ENCODE peak calls at places on chromosomes 6 and 20, in five cellular contexts. One of them, this sample, is unnamed.

GRCh38 chr20:46520540-46520939 is 7.2 kb upstream of the ZNF334 start:
- DNase-seq in NCI-H1092 treated with DMSO at 0.1 percent for 48 hours: no peak
- DNase-seq in amygdala: no peak
- DNase-seq in dorsolateral prefrontal cortex: no peak
- DNase-seq in GM04504: no peak
- DNase-seq in this sample: no peak

GRCh38 chr6:134416501-134417154 is 98.7 kb upstream of the SGK1 start:
- DNase-seq in dorsolateral prefrontal cortex: no peak
- DNase-seq in GM04504: peak; percentile 69
- DNase-seq in NCI-H1092 treated with DMSO at 0.1 percent for 48 hours: no peak
- DNase-seq in amygdala: no peak
- DNase-seq in this sample: no peak

GRCh38 chr6:135270676-135271536 is 89.8 kb downstream of the MYB start:
- DNase-seq in amygdala: no peak
- DNase-seq in NCI-H1092 treated with DMSO at 0.1 percent for 48 hours: peak; percentile 15
- DNase-seq in dorsolateral prefrontal cortex: no peak
- DNase-seq in GM04504: no peak
- DNase-seq in this sample: no peak

GRCh38 chr6:109891924-109892323 is 86.2 kb upstream of the GPR6 start:
- DNase-seq in GM04504: no peak
- DNase-seq in dorsolateral prefrontal cortex: no peak
- DNase-seq in NCI-H1092 treated with DMSO at 0.1 percent for 48 hours: no peak
- DNase-seq in amygdala: no peak
- DNase-seq in this sample: no peak

GRCh38 chr6:71533939-71534379 is 245.3 kb downstream of the OGFRL1 start:
- DNase-seq in GM04504: no peak
- DNase-seq in NCI-H1092 treated with DMSO at 0.1 percent for 48 hours: no peak
- DNase-seq in amygdala: no peak
- DNase-seq in dorsolateral prefrontal cortex: no peak
- DNase-seq in this sample: no peak

GRCh38 chr20:46099491-46100287 is 9.9 kb upstream of the NCOA5 start:
- DNase-seq in amygdala: no peak
- DNase-seq in dorsolateral prefrontal cortex: no peak
- DNase-seq in GM04504: no peak
- DNase-seq in NCI-H1092 treated with DMSO at 0.1 percent for 48 hours: no peak
- DNase-seq in this sample: peak; percentile 11

GRCh38 chr20:47189060-47189459 is 167.4 kb downstream of the ZMYND8 start:
- DNase-seq in GM04504: no peak
- DNase-seq in dorsolateral prefrontal cortex: no peak
- DNase-seq in NCI-H1092 treated with DMSO at 0.1 percent for 48 hours: no peak
- DNase-seq in amygdala: no peak
- DNase-seq in this sample: no peak

GRCh38 chr6:17099401-17100059 is 2.3 kb upstream of the STMND1 start:
- DNase-seq in amygdala: no peak
- DNase-seq in NCI-H1092 treated with DMSO at 0.1 percent for 48 hours: no peak
- DNase-seq in dorsolateral prefrontal cortex: no peak
- DNase-seq in GM04504: no peak
- DNase-seq in this sample: no peak

GRCh38 chr20:37777556-37777955 is 83.7 kb downstream of the CTNNBL1 start:
- DNase-seq in amygdala: no peak
- DNase-seq in GM04504: no peak
- DNase-seq in dorsolateral prefrontal cortex: no peak
- DNase-seq in NCI-H1092 treated with DMSO at 0.1 percent for 48 hours: peak; percentile 45
- DNase-seq in this sample: peak; percentile 14

GRCh38 chr20:48294196-48294595 is 508.9 kb upstream of the SULF2 start:
- DNase-seq in dorsolateral prefrontal cortex: no peak
- DNase-seq in amygdala: no peak
- DNase-seq in GM04504: no peak
- DNase-seq in NCI-H1092 treated with DMSO at 0.1 percent for 48 hours: peak; percentile 30
- DNase-seq in this sample: no peak

GRCh38 chr6:74671558-74672025 is 534.3 kb downstream of the COL12A1 start:
- DNase-seq in dorsolateral prefrontal cortex: no peak
- DNase-seq in amygdala: no peak
- DNase-seq in NCI-H1092 treated with DMSO at 0.1 percent for 48 hours: no peak
- DNase-seq in GM04504: peak; percentile 90
- DNase-seq in this sample: no peak

GRCh38 chr6:157867155-157867559 is 44.1 kb downstream of the SNX9 start:
- DNase-seq in amygdala: no peak
- DNase-seq in NCI-H1092 treated with DMSO at 0.1 percent for 48 hours: no peak
- DNase-seq in dorsolateral prefrontal cortex: no peak
- DNase-seq in GM04504: no peak
- DNase-seq in this sample: no peak

GRCh38 chr6:157537518-157537917 is 156.5 kb downstream of the ZDHHC14 start:
- DNase-seq in dorsolateral prefrontal cortex: no peak
- DNase-seq in GM04504: no peak
- DNase-seq in amygdala: no peak
- DNase-seq in NCI-H1092 treated with DMSO at 0.1 percent for 48 hours: no peak
- DNase-seq in this sample: peak; percentile 81

GRCh38 chr6:122947355-122947754 is 48.7 kb upstream of the CLVS2 start:
- DNase-seq in dorsolateral prefrontal cortex: no peak
- DNase-seq in amygdala: no peak
- DNase-seq in NCI-H1092 treated with DMSO at 0.1 percent for 48 hours: peak; percentile 0
- DNase-seq in GM04504: no peak
- DNase-seq in this sample: no peak

GRCh38 chr6:169689247-169689646 is 12.6 kb downstream of the WDR27 start:
- DNase-seq in GM04504: peak; percentile 70
- DNase-seq in NCI-H1092 treated with DMSO at 0.1 percent for 48 hours: no peak
- DNase-seq in amygdala: no peak
- DNase-seq in dorsolateral prefrontal cortex: no peak
- DNase-seq in this sample: no peak

GRCh38 chr6:81937296-81937937 is 184.9 kb upstream of the TENT5A start:
- DNase-seq in NCI-H1092 treated with DMSO at 0.1 percent for 48 hours: no peak
- DNase-seq in dorsolateral prefrontal cortex: no peak
- DNase-seq in GM04504: no peak
- DNase-seq in amygdala: no peak
- DNase-seq in this sample: no peak

GRCh38 chr20:1185316-1185741 is 548 bp upstream of the TMEM74B start:
- DNase-seq in dorsolateral prefrontal cortex: no peak
- DNase-seq in NCI-H1092 treated with DMSO at 0.1 percent for 48 hours: no peak
- DNase-seq in GM04504: no peak
- DNase-seq in amygdala: no peak
- DNase-seq in this sample: no peak

GRCh38 chr6:116624036-116624805 is 7.9 kb downstream of the RSPH4A start:
- DNase-seq in GM04504: no peak
- DNase-seq in amygdala: no peak
- DNase-seq in NCI-H1092 treated with DMSO at 0.1 percent for 48 hours: no peak
- DNase-seq in dorsolateral prefrontal cortex: no peak
- DNase-seq in this sample: no peak

GRCh38 chr6:43052842-43053544 is 658 bp downstream of the CUL7 start:
- DNase-seq in amygdala: no peak
- DNase-seq in dorsolateral prefrontal cortex: no peak
- DNase-seq in NCI-H1092 treated with DMSO at 0.1 percent for 48 hours: no peak
- DNase-seq in GM04504: no peak
- DNase-seq in this sample: no peak

GRCh38 chr20:14055127-14055742 is 59.9 kb downstream of the MACROD2 start:
- DNase-seq in dorsolateral prefrontal cortex: no peak
- DNase-seq in GM04504: peak; percentile 28
- DNase-seq in amygdala: no peak
- DNase-seq in NCI-H1092 treated with DMSO at 0.1 percent for 48 hours: peak; percentile 76
- DNase-seq in this sample: no peak

GRCh38 chr20:37267684-37268313 is 6.2 kb upstream of the GHRH start:
- DNase-seq in dorsolateral prefrontal cortex: no peak
- DNase-seq in NCI-H1092 treated with DMSO at 0.1 percent for 48 hours: no peak
- DNase-seq in amygdala: peak; percentile 29
- DNase-seq in GM04504: no peak
- DNase-seq in this sample: no peak

GRCh38 chr6:142377112-142377848 is 75.5 kb downstream of the ADGRG6 start:
- DNase-seq in dorsolateral prefrontal cortex: no peak
- DNase-seq in amygdala: no peak
- DNase-seq in GM04504: no peak
- DNase-seq in NCI-H1092 treated with DMSO at 0.1 percent for 48 hours: no peak
- DNase-seq in this sample: no peak

GRCh38 chr20:63708301-63709148 is 686 bp downstream of the ZGPAT start:
- DNase-seq in GM04504: no peak
- DNase-seq in NCI-H1092 treated with DMSO at 0.1 percent for 48 hours: no peak
- DNase-seq in amygdala: no peak
- DNase-seq in dorsolateral prefrontal cortex: peak; percentile 43
- DNase-seq in this sample: no peak

GRCh38 chr6:158817298-158818007 is 1.7 kb downstream of the EZR start:
- DNase-seq in GM04504: no peak
- DNase-seq in NCI-H1092 treated with DMSO at 0.1 percent for 48 hours: peak; percentile 40
- DNase-seq in amygdala: no peak
- DNase-seq in dorsolateral prefrontal cortex: no peak
- DNase-seq in this sample: no peak

GRCh38 chr20:45087814-45088213 is 13.1 kb downstream of the KCNS1 start:
- DNase-seq in GM04504: no peak
- DNase-seq in dorsolateral prefrontal cortex: no peak
- DNase-seq in amygdala: no peak
- DNase-seq in NCI-H1092 treated with DMSO at 0.1 percent for 48 hours: no peak
- DNase-seq in this sample: no peak

GRCh38 chr6:21340563-21340962 is 253.0 kb upstream of the SOX4 start:
- DNase-seq in GM04504: no peak
- DNase-seq in amygdala: no peak
- DNase-seq in NCI-H1092 treated with DMSO at 0.1 percent for 48 hours: no peak
- DNase-seq in dorsolateral prefrontal cortex: no peak
- DNase-seq in this sample: no peak

GRCh38 chr6:30748851-30749540 is 4.6 kb upstream of the IER3 start:
- DNase-seq in dorsolateral prefrontal cortex: no peak
- DNase-seq in amygdala: no peak
- DNase-seq in GM04504: no peak
- DNase-seq in NCI-H1092 treated with DMSO at 0.1 percent for 48 hours: no peak
- DNase-seq in this sample: no peak

GRCh38 chr6:54282186-54282585 is 26.1 kb upstream of the TINAG start:
- DNase-seq in NCI-H1092 treated with DMSO at 0.1 percent for 48 hours: no peak
- DNase-seq in dorsolateral prefrontal cortex: no peak
- DNase-seq in GM04504: peak; percentile 87
- DNase-seq in amygdala: no peak
- DNase-seq in this sample: no peak

GRCh38 chr6:12545837-12546658 is 170.5 kb upstream of the PHACTR1 start:
- DNase-seq in dorsolateral prefrontal cortex: no peak
- DNase-seq in NCI-H1092 treated with DMSO at 0.1 percent for 48 hours: no peak
- DNase-seq in GM04504: peak; percentile 38
- DNase-seq in amygdala: no peak
- DNase-seq in this sample: no peak

GRCh38 chr6:10441004-10441654 is 26.3 kb upstream of the TFAP2A start:
- DNase-seq in amygdala: no peak
- DNase-seq in NCI-H1092 treated with DMSO at 0.1 percent for 48 hours: no peak
- DNase-seq in dorsolateral prefrontal cortex: no peak
- DNase-seq in GM04504: peak; percentile 71
- DNase-seq in this sample: no peak

GRCh38 chr20:50664248-50664647 is 27.1 kb downstream of the RIPOR3 start:
- DNase-seq in dorsolateral prefrontal cortex: no peak
- DNase-seq in GM04504: no peak
- DNase-seq in NCI-H1092 treated with DMSO at 0.1 percent for 48 hours: no peak
- DNase-seq in amygdala: no peak
- DNase-seq in this sample: no peak

GRCh38 chr6:3786131-3786530 is 34.6 kb upstream of the PXDC1 start:
- DNase-seq in NCI-H1092 treated with DMSO at 0.1 percent for 48 hours: no peak
- DNase-seq in dorsolateral prefrontal cortex: no peak
- DNase-seq in amygdala: no peak
- DNase-seq in GM04504: no peak
- DNase-seq in this sample: no peak

GRCh38 chr20:14235355-14235754 is 102.1 kb downstream of the FLRT3 start:
- DNase-seq in NCI-H1092 treated with DMSO at 0.1 percent for 48 hours: no peak
- DNase-seq in amygdala: no peak
- DNase-seq in GM04504: no peak
- DNase-seq in dorsolateral prefrontal cortex: no peak
- DNase-seq in this sample: no peak

GRCh38 chr6:108778421-108779186 is 69.6 kb upstream of the ARMC2 start:
- DNase-seq in GM04504: no peak
- DNase-seq in amygdala: no peak
- DNase-seq in NCI-H1092 treated with DMSO at 0.1 percent for 48 hours: no peak
- DNase-seq in dorsolateral prefrontal cortex: no peak
- DNase-seq in this sample: no peak

GRCh38 chr20:62768815-62769287 is 27.4 kb upstream of the MRGBP start:
- DNase-seq in GM04504: no peak
- DNase-seq in amygdala: no peak
- DNase-seq in dorsolateral prefrontal cortex: no peak
- DNase-seq in NCI-H1092 treated with DMSO at 0.1 percent for 48 hours: peak; percentile 48
- DNase-seq in this sample: no peak

GRCh38 chr6:106187424-106187982 is 101.4 kb downstream of the PRDM1 start:
- DNase-seq in NCI-H1092 treated with DMSO at 0.1 percent for 48 hours: no peak
- DNase-seq in dorsolateral prefrontal cortex: no peak
- DNase-seq in amygdala: no peak
- DNase-seq in GM04504: no peak
- DNase-seq in this sample: no peak

GRCh38 chr20:11395581-11395980 is 522.1 kb upstream of the BTBD3 start:
- DNase-seq in GM04504: no peak
- DNase-seq in dorsolateral prefrontal cortex: no peak
- DNase-seq in amygdala: no peak
- DNase-seq in NCI-H1092 treated with DMSO at 0.1 percent for 48 hours: no peak
- DNase-seq in this sample: no peak

GRCh38 chr6:115729036-115729435 is 331.7 kb downstream of the FRK start:
- DNase-seq in GM04504: no peak
- DNase-seq in dorsolateral prefrontal cortex: no peak
- DNase-seq in amygdala: no peak
- DNase-seq in NCI-H1092 treated with DMSO at 0.1 percent for 48 hours: no peak
- DNase-seq in this sample: no peak